ENCODE peak calls at places on chromosomes 13 and 19, in nine cellular contexts. E is mesothelial cell of epicardium, V is osteoblast, A is AG04450, H is RWPE1, Q is foreskin fibroblast, D is progenitor cell of endocrine pancreas, P is natural killer cell, B is Calu3. O is an unnamed sample.

GRCh38 chr13:67763316-67763715 is 533.2 kb upstream of the PCDH9 start:
- DNase-seq in P (no peak), H (no peak), B (no peak), D (no peak), V (no peak), A (no peak), Q (no peak), E (no peak), O (no peak)

GRCh38 chr19:56221851-56222250 is 19.8 kb downstream of the ZSCAN5C start:
- DNase-seq in V (no peak), A (no peak), B (no peak), E (no peak), Q (no peak), H (no peak), D (no peak), P (no peak), O (no peak)

GRCh38 chr13:83449666-83450395 is 432.4 kb downstream of the SLITRK1 start:
- DNase-seq in B (no peak), D (no peak), P (no peak), H (peak; percentile 77), V (no peak), A (peak; percentile 13), Q (peak; percentile 58), E (no peak), O (no peak)

GRCh38 chr13:44816701-44817684 is 172.3 kb downstream of the NUFIP1 start:
- DNase-seq in B (peak; percentile 13), P (no peak), Q (peak; percentile 21), A (no peak), H (peak; percentile 40), D (no peak), E (no peak), V (peak; percentile 72), O (no peak)

GRCh38 chr13:21549633-21550032 is 54.3 kb downstream of the MICU2 start:
- DNase-seq in V (no peak), E (no peak), H (no peak), D (no peak), A (no peak), P (no peak), B (no peak), Q (no peak), O (no peak)

GRCh38 chr19:36423925-36424324 is 5.5 kb upstream of the ZFP82 start:
- DNase-seq in H (no peak), D (no peak), B (no peak), A (no peak), V (no peak), P (no peak), E (no peak), Q (no peak), O (no peak)

GRCh38 chr19:1163283-1163933 is 10.7 kb downstream of the SBNO2 start:
- DNase-seq in E (no peak), P (no peak), V (no peak), Q (no peak), H (no peak), A (no peak), D (no peak), B (no peak), O (no peak)

GRCh38 chr13:112074139-112074710 is 7.3 kb downstream of the SOX1 start:
- DNase-seq in B (no peak), A (no peak), H (no peak), E (no peak), D (no peak), Q (no peak), V (peak; percentile 54), P (no peak), O (no peak)

GRCh38 chr13:100566543-100566942 is 22.0 kb downstream of the GGACT start:
- DNase-seq in Q (peak; percentile 10), A (no peak), H (no peak), V (no peak), D (no peak), P (no peak), B (no peak), E (no peak), O (peak; percentile 77)

GRCh38 chr19:3808420-3809143 is 22.4 kb upstream of the MATK start:
- DNase-seq in A (no peak), E (no peak), Q (no peak), D (no peak), P (no peak), V (peak; percentile 65), B (no peak), H (no peak), O (no peak)

GRCh38 chr19:3804429-3804828 is 18.2 kb upstream of the MATK start:
- DNase-seq in Q (no peak), B (no peak), P (no peak), E (no peak), V (peak; percentile 61), H (no peak), D (no peak), A (no peak), O (no peak)

GRCh38 chr19:3805859-3806258 is 19.7 kb upstream of the MATK start:
- DNase-seq in P (no peak), A (no peak), D (no peak), E (no peak), V (peak; percentile 69), H (no peak), B (no peak), Q (no peak), O (no peak)

GRCh38 chr19:3807574-3808354 is 21.6 kb upstream of the MATK start:
- DNase-seq in A (no peak), Q (no peak), E (no peak), V (peak; percentile 21), P (no peak), D (no peak), B (no peak), H (no peak), O (no peak)

GRCh38 chr19:3807131-3807480 is 20.9 kb upstream of the MATK start:
- DNase-seq in H (no peak), E (no peak), P (no peak), B (no peak), V (peak; percentile 78), Q (no peak), A (no peak), D (no peak), O (no peak)
- TF ChIP-seq CTCF in H (no peak), E (no peak), P (no peak), B (no peak), V (no peak), Q (no peak), A (no peak), D (no peak), O (no peak)

GRCh38 chr13:86946734-86947133 is 724.4 kb upstream of the SLITRK5 start:
- DNase-seq in D (no peak), V (no peak), Q (no peak), B (no peak), H (no peak), P (no peak), E (no peak), A (no peak), O (no peak)

DNA sequence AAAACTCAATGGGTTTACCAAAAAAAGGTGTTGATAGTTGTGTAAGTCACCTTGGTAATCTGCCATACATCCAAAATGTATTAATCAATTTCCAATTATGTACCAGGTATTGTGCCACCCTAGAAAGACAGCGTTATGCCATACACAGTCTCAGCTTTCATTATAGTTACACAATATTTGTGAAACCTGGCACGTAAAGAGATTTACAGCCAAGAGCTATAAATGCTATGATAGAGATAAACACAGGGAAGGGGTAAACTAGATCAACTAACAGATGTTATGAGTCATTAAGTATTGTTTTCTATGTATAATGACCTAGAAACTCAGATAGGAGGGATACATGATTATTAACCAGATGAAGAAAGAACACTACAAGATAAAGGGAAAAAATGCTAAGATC is 725.6 kb upstream of the SLITRK5 start:
- DNase-seq in D (no peak), E (no peak), B (no peak), A (no peak), V (no peak), H (no peak), P (no peak), Q (no peak), O (no peak)
- TF ChIP-seq CTCF in D (no peak), E (no peak), B (no peak), A (no peak), V (no peak), H (no peak), P (no peak), Q (no peak), O (no peak)

GRCh38 chr13:78247362-78247761 is 328.7 kb upstream of the EDNRB start:
- DNase-seq in V (no peak), D (no peak), P (no peak), B (no peak), H (no peak), E (no peak), A (no peak), Q (no peak), O (no peak)

GRCh38 chr13:78239681-78240080 is 321.1 kb upstream of the EDNRB start:
- DNase-seq in D (no peak), A (no peak), V (no peak), Q (no peak), E (no peak), P (no peak), B (no peak), H (no peak), O (no peak)

GRCh38 chr13:78238911-78239310 is 320.3 kb upstream of the EDNRB start:
- DNase-seq in E (no peak), A (no peak), H (no peak), B (no peak), D (no peak), V (no peak), Q (no peak), P (no peak), O (no peak)

GRCh38 chr13:78241278-78241919 is 322.8 kb upstream of the EDNRB start:
- DNase-seq in H (peak; percentile 22), Q (no peak), D (peak; percentile 30), P (no peak), V (peak; percentile 0), A (peak; percentile 2), E (peak; percentile 22), B (peak; percentile 16), O (no peak)
- TF ChIP-seq CTCF in H (peak; percentile 48), Q (peak; percentile 51), D (peak; percentile 86), P (no peak), V (peak; percentile 52), A (peak; percentile 71), E (peak; percentile 62), B (peak; percentile 25), O (peak; percentile 51)

DNA sequence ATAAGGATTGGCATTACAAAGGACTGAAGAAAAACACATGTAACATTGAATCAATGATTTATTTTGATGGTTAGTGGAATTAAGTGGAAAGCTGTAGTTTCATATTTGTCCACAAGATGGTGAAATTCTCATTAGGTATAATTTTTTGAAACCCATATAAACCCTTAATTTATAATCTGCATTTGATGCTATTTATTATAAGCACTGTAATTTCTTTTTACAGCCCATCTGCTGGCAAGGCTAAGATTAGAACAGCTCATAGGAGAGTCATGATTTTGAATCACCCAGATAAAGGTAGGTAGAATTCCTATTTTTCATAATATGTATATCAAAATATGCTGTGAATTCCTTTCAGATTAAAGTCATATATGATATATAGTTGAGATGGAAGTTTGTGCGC is 62.2 kb downstream of the DNAJC15 start:
- DNase-seq in H (peak; percentile 20), A (no peak), P (no peak), Q (peak; percentile 17), V (peak; percentile 34), D (no peak), E (no peak), B (no peak), O (no peak)
- TF ChIP-seq CTCF in H (peak; percentile 75), A (peak; percentile 59), P (peak; percentile 76), Q (no peak), V (peak; percentile 54), D (peak; percentile 64), E (peak; percentile 87), B (peak; percentile 28), O (peak; percentile 70)